ENCODE peak calls at places on chromosome 17, in ten cellular contexts. P is upper lobe of right lung, J is stomach, K is neural progenitor cell, T is iPS DF 6.9, E is psoas muscle, L is sigmoid colon, Z is IMR-90, O is mesenchymal stem cell, B is neuronal stem cell. U is an unnamed sample.

GRCh38 chr17:27153005-27153404 is 140.9 kb upstream of the WSB1 start:
- DNase-seq in P (no peak), J (no peak), K (no peak), T (no peak), E (peak; percentile 23), L (no peak), Z (peak; percentile 11), O (no peak), B (no peak), U (peak; percentile 30)

GRCh38 chr17:40309031-40309937 is at the start of gene RARA:
- DNase-seq in P (peak; percentile 83), J (peak; percentile 63), K (peak; percentile 83), T (no peak), E (peak; percentile 68), L (peak; percentile 80), Z (no peak), O (peak; percentile 74), B (no peak), U (peak; percentile 85)

GRCh38 chr17:35947156-35947585 is 3.7 kb upstream of the LYZL6 start:
- DNase-seq in P (no peak), J (peak; percentile 41), K (peak; percentile 81), T (no peak), E (no peak), L (no peak), Z (peak; percentile 21), O (peak; percentile 44), B (peak; percentile 41), U (no peak)

GRCh38 chr17:50420419-50421112 is 5.5 kb upstream of the ACSF2 start:
- DNase-seq in P (no peak), J (no peak), K (no peak), T (no peak), E (no peak), L (no peak), Z (no peak), O (no peak), B (no peak), U (no peak)

GRCh38 chr17:14813649-14814048 is 451.5 kb downstream of the PMP22 start:
- DNase-seq in P (peak; percentile 73), J (no peak), K (peak; percentile 71), T (peak; percentile 66), E (peak; percentile 49), L (no peak), Z (no peak), O (no peak), B (no peak), U (no peak)

GRCh38 chr17:7441202-7441705 is 1.9 kb downstream of the FGF11 start:
- DNase-seq in P (no peak), J (no peak), K (no peak), T (no peak), E (no peak), L (no peak), Z (no peak), O (no peak), B (no peak), U (no peak)

GRCh38 chr17:9676742-9677387 is 31.5 kb downstream of the USP43 start:
- DNase-seq in P (no peak), J (no peak), K (no peak), T (no peak), E (no peak), L (no peak), Z (peak; percentile 12), O (peak; percentile 83), B (no peak), U (no peak)

GRCh38 chr17:57940653-57941329 is 14.4 kb downstream of the CUEDC1 start:
- DNase-seq in P (no peak), J (no peak), K (no peak), T (no peak), E (peak; percentile 73), L (peak; percentile 92), Z (no peak), O (no peak), B (no peak), U (no peak)

GRCh38 chr17:12296120-12296727 is 275.5 kb downstream of the MAP2K4 start:
- DNase-seq in P (no peak), J (no peak), K (peak; percentile 50), T (no peak), E (no peak), L (no peak), Z (peak; percentile 60), O (no peak), B (peak; percentile 11), U (no peak)

GRCh38 chr17:50689956-50690886 is 17.5 kb downstream of the ANKRD40 start:
- DNase-seq in P (peak; percentile 55), J (no peak), K (peak; percentile 96), T (no peak), E (no peak), L (no peak), Z (no peak), O (no peak), B (peak; percentile 88), U (peak; percentile 41)

GRCh38 chr17:33049781-33050414 is 58.3 kb downstream of the SPACA3 start:
- DNase-seq in P (no peak), J (peak; percentile 62), K (peak; percentile 72), T (peak; percentile 66), E (no peak), L (no peak), Z (peak; percentile 48), O (peak; percentile 51), B (peak; percentile 65), U (no peak)

GRCh38 chr17:33682622-33683021 is 389.5 kb upstream of the ASIC2 start:
- DNase-seq in P (no peak), J (no peak), K (no peak), T (no peak), E (no peak), L (no peak), Z (no peak), O (no peak), B (no peak), U (no peak)

DNA sequence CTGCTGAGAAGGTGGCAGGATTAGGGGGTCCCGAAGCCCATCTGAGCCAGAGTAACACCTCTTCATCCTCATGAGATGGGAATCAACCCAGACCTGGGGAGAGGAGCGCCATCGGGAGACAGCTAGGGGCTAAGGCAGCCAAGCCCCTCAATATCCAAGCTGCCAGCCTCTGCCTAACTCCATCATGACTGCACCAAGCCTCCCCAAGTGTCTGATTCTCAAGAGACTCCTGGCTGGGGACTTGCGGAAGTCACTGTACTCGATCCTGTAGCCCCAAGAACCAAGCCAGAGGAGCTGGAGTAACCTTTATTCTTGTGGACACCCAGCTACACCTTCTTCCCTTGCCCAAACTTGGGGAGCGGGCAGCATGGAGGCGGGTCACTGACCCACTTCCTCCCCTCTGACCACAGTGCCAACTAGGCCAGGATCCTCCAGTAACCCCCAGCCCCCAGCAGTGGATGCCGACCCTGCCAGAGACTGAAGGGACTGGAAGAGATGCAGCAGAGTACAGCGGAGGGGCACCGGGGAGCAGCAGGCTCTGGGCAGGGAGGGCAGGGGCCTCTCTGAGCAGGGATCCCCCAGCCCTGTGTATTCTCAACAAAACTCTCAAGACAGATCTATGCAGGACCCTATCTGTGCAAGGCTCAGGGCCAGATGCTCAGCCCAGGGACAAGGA is 13.3 kb downstream of the HDAC5 start:
- DNase-seq in P (no peak), J (no peak), K (no peak), T (no peak), E (no peak), L (no peak), Z (no peak), O (no peak), B (no peak), U (peak; percentile 72)
- H3K4me1 ChIP-seq in P (peaks cover 62% of the 10 kb centered on the region), J (peaks cover 46% of the 10 kb centered on the region), K (peaks cover 12% of the 10 kb centered on the region), T (peaks cover 8% of the 10 kb centered on the region), E (peaks cover 98% of the 10 kb centered on the region), L (no peaks in the 10 kb centered on the region), Z (peaks cover 47% of the 10 kb centered on the region), O (peaks cover 51% of the 10 kb centered on the region), B (peaks cover 24% of the 10 kb centered on the region), U (peaks cover 55% of the 10 kb centered on the region)

GRCh38 chr17:41327411-41328120 is 12.1 kb upstream of the KRTAP17-1 start:
- DNase-seq in P (no peak), J (no peak), K (no peak), T (no peak), E (no peak), L (no peak), Z (no peak), O (no peak), B (no peak), U (no peak)
- H3K4me3 ChIP-seq in P (no peak overlapping the region), J (no peak overlapping the region), K (no peak overlapping the region), T (no peak overlapping the region), E (no peak overlapping the region), L (no peak overlapping the region), Z (no peak overlapping the region), O (no peak overlapping the region), B (no peak overlapping the region), U (no peak overlapping the region)

GRCh38 chr17:20291076-20291475 is 176.3 kb downstream of the LGALS9B start:
- DNase-seq in P (no peak), J (no peak), K (no peak), T (no peak), E (no peak), L (no peak), Z (no peak), O (no peak), B (no peak), U (no peak)
- H3K27ac ChIP-seq in P (no peak overlapping the region), J (no peak overlapping the region), K (no peak overlapping the region), T (no peak overlapping the region), E (no peak overlapping the region), L (no peak overlapping the region), Z (no peak overlapping the region), O (no peak overlapping the region), B (no peak overlapping the region), U (no peak overlapping the region)

GRCh38 chr17:38658741-38659345 is 15.9 kb downstream of the EPOP start:
- DNase-seq in P (peak; percentile 74), J (no peak), K (no peak), T (no peak), E (no peak), L (no peak), Z (no peak), O (no peak), B (no peak), U (no peak)
- H3K4me1 ChIP-seq in P (peaks cover 10% of the 10 kb centered on the region), J (no peaks in the 10 kb centered on the region), K (peaks cover 26% of the 10 kb centered on the region), T (peaks cover 3% of the 10 kb centered on the region), E (no peaks in the 10 kb centered on the region), L (no peaks in the 10 kb centered on the region), Z (no peaks in the 10 kb centered on the region), O (peaks cover 12% of the 10 kb centered on the region), B (peaks cover 31% of the 10 kb centered on the region), U (no peaks in the 10 kb centered on the region)

DNA sequence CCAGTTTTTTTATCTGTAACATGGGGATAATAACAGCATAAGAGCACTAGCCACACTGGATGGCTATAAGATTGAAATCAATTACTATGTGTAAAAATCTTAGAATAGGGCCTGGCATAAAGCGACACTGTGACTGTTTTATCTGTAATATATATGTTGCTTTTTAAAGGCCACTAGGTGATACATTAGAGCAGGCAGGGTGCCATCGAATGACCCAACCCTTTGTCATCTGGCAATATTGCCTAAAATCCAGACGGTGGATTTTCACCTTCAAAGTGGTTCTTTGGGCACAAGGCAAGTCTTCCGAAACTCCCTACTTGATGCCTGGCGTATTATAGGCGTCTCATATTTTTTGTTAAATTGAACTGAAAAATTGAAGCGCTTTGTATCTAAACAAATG is 69.1 kb downstream of the PRKCA start:
- DNase-seq in P (no peak), J (no peak), K (no peak), T (no peak), E (no peak), L (no peak), Z (no peak), O (no peak), B (no peak), U (no peak)
- H3K4me3 ChIP-seq in P (no peak overlapping the region), J (no peak overlapping the region), K (no peak overlapping the region), T (no peak overlapping the region), E (no peak overlapping the region), L (no peak overlapping the region), Z (no peak overlapping the region), O (no peak overlapping the region), B (no peak overlapping the region), U (no peak overlapping the region)